ENCODE peak calls at places on chromosomes 3 and 15, in seven cellular contexts. S, R, X, W, F, D and T are unnamed samples.

GRCh38 chr3:24058940-24059705 is 114.0 kb downstream of the NR1D2 start:
- DNase-seq in X (no peak), S (no peak), W (no peak), F (no peak), D (no peak), R (no peak), T (no peak)

GRCh38 chr15:100925480-100925879 is 6.3 kb downstream of the LRRK1 start:
- DNase-seq in D (no peak), X (no peak), S (no peak), F (no peak), R (no peak), W (no peak), T (no peak)

GRCh38 chr3:114899186-114899931 is 247.7 kb downstream of the ZBTB20 start:
- DNase-seq in X (no peak), W (no peak), R (no peak), D (no peak), S (no peak), F (no peak), T (no peak)

GRCh38 chr3:151319613-151320012 is 3.0 kb upstream of the GPR87 start:
- DNase-seq in R (no peak), S (no peak), F (no peak), X (no peak), D (no peak), W (no peak), T (no peak)

GRCh38 chr15:74535388-74536084 is 5.5 kb upstream of the ARID3B start:
- DNase-seq in W (no peak), D (no peak), R (no peak), S (peak; percentile 33), X (no peak), F (no peak), T (no peak)

GRCh38 chr3:30384546-30385072 is 221.8 kb upstream of the TGFBR2 start:
- DNase-seq in X (no peak), W (no peak), D (no peak), R (no peak), S (no peak), F (no peak), T (no peak)

GRCh38 chr3:148772835-148773234 is 54.8 kb upstream of the CPB1 start:
- DNase-seq in X (no peak), W (no peak), R (no peak), D (no peak), S (no peak), F (no peak), T (no peak)

GRCh38 chr3:73361591-73361990 is 263.1 kb downstream of the PDZRN3 start:
- DNase-seq in X (no peak), W (no peak), R (no peak), S (no peak), F (no peak), D (no peak), T (no peak)

GRCh38 chr3:156216852-156217251 is 96.5 kb downstream of the KCNAB1 start:
- DNase-seq in S (no peak), F (no peak), W (no peak), D (no peak), R (no peak), X (no peak), T (no peak)

GRCh38 chr15:79522656-79523055 is 90.5 kb downstream of the MINAR1 start:
- DNase-seq in F (no peak), W (no peak), S (no peak), D (no peak), X (no peak), R (no peak), T (no peak)

GRCh38 chr3:134035836-134036235 is 6.1 kb upstream of the SLCO2A1 start:
- DNase-seq in W (no peak), X (no peak), R (no peak), F (no peak), S (no peak), D (no peak), T (no peak)

GRCh38 chr3:67037615-67038014 is 39.5 kb downstream of the KBTBD8 start:
- DNase-seq in F (no peak), W (no peak), S (no peak), R (peak; percentile 64), X (no peak), D (no peak), T (no peak)

GRCh38 chr3:37987751-37988179 is 2.8 kb upstream of the VILL start:
- DNase-seq in X (no peak), F (no peak), W (no peak), D (no peak), S (no peak), R (peak; percentile 26), T (no peak)

GRCh38 chr3:177875786-177876476 is 660.3 kb upstream of the KCNMB2 start:
- DNase-seq in F (no peak), D (peak; percentile 31), S (no peak), X (no peak), R (peak; percentile 19), W (no peak), T (no peak)

GRCh38 chr3:19901337-19901736 is 32.7 kb downstream of the EFHB start:
- DNase-seq in W (no peak), D (no peak), F (no peak), S (peak; percentile 11), R (peak; percentile 46), X (no peak), T (no peak)

GRCh38 chr3:177525414-177525813 is 328.1 kb upstream of the TBL1XR1 start:
- DNase-seq in D (no peak), W (no peak), F (no peak), R (no peak), S (no peak), X (no peak), T (no peak)

GRCh38 chr3:59482001-59482400 is 432.2 kb upstream of the CFAP20DC start:
- DNase-seq in D (no peak), R (peak; percentile 21), X (no peak), F (no peak), W (no peak), S (peak; percentile 74), T (no peak)

GRCh38 chr3:106333911-106334618 is 465.3 kb upstream of the CBLB start:
- DNase-seq in F (no peak), W (no peak), X (peak; percentile 72), R (peak; percentile 89), D (peak; percentile 85), S (peak; percentile 84), T (no peak)

GRCh38 chr3:170642882-170643601 is 57.2 kb upstream of the SLC7A14 start:
- DNase-seq in W (peak; percentile 20), D (no peak), F (peak; percentile 25), S (no peak), R (no peak), X (no peak), T (peak; percentile 75)

GRCh38 chr15:79179108-79179561 is 88.6 kb upstream of the RASGRF1 start:
- DNase-seq in W (no peak), F (no peak), S (peak; percentile 85), X (peak; percentile 25), D (no peak), R (peak; percentile 29), T (no peak)

GRCh38 chr15:68303560-68304436 is 26.3 kb downstream of the FEM1B start:
- DNase-seq in R (no peak), S (peak; percentile 50), W (no peak), D (no peak), F (no peak), X (no peak), T (no peak)

GRCh38 chr15:71784719-71785118 is 25.6 kb upstream of the NR2E3 start:
- DNase-seq in X (no peak), D (no peak), W (no peak), S (no peak), R (no peak), F (no peak), T (no peak)